ENCODE peak calls at places on chromosome 6, in four cellular contexts. F is H1, N is sigmoid colon, L is transverse colon. V is an unnamed sample.

GRCh38 chr6:90463359-90463758 is 123.5 kb downstream of the MAP3K7 start:
- DNase-seq in F (no peak), N (no peak), L (no peak), V (no peak)

GRCh38 chr6:108167449-108167903 is 1.7 kb downstream of the NR2E1 start:
- DNase-seq in F (no peak), N (no peak), L (no peak), V (peak; percentile 66)

GRCh38 chr6:15080895-15081294 is 165.0 kb upstream of the JARID2 start:
- DNase-seq in F (no peak), N (no peak), L (no peak), V (no peak)

GRCh38 chr6:34381086-34381485 is 11.4 kb downstream of the NUDT3 start:
- DNase-seq in F (no peak), N (no peak), L (no peak), V (no peak)

GRCh38 chr6:108653864-108654402 is 93.2 kb downstream of the FOXO3 start:
- DNase-seq in F (no peak), N (peak; percentile 85), L (no peak), V (no peak)

GRCh38 chr6:83868639-83869038 is 9.2 kb downstream of the CYB5R4 start:
- DNase-seq in F (no peak), N (no peak), L (no peak), V (no peak)

GRCh38 chr6:4459032-4459431 is 317.2 kb upstream of the CDYL start:
- DNase-seq in F (no peak), N (no peak), L (no peak), V (no peak)

GRCh38 chr6:100924574-100924973 is 43.4 kb upstream of the ASCC3 start:
- DNase-seq in F (no peak), N (no peak), L (no peak), V (no peak)

GRCh38 chr6:73695619-73696421 is at the start of gene CD109:
- DNase-seq in F (peak; percentile 33), N (peak; percentile 71), L (peak; percentile 11), V (peak; percentile 91)

GRCh38 chr6:157276134-157276532 is 47.2 kb downstream of the TMEM242 start:
- DNase-seq in F (no peak), N (no peak), L (no peak), V (no peak)

GRCh38 chr6:158665332-158665731 is 15.5 kb downstream of the SYTL3 start:
- DNase-seq in F (no peak), N (no peak), L (no peak), V (peak; percentile 54)

GRCh38 chr6:2999005-2999620 is 581 bp upstream of the NQO2 start:
- DNase-seq in F (no peak), N (no peak), L (peak; percentile 80), V (peak; percentile 83)

GRCh38 chr6:145031962-145032361 is 703.4 kb downstream of the EPM2A start:
- DNase-seq in F (no peak), N (no peak), L (no peak), V (no peak)

GRCh38 chr6:25153079-25153478 is 126.1 kb upstream of the CARMIL1 start:
- DNase-seq in F (no peak), N (no peak), L (no peak), V (no peak)

GRCh38 chr6:22101163-22101562 is 195.7 kb downstream of the PRL start:
- DNase-seq in F (no peak), N (no peak), L (no peak), V (no peak)

GRCh38 chr6:48113130-48113529 is 2.1 kb upstream of the PTCHD4 start:
- DNase-seq in F (no peak), N (no peak), L (no peak), V (no peak)

GRCh38 chr6:48111575-48111974 is 578 bp upstream of the PTCHD4 start:
- DNase-seq in F (no peak), N (no peak), L (no peak), V (no peak)

GRCh38 chr6:48109902-48110301 is 1.1 kb downstream of the PTCHD4 start:
- DNase-seq in F (no peak), N (no peak), L (no peak), V (no peak)

GRCh38 chr6:48110436-48111142 is 408 bp downstream of the PTCHD4 start:
- DNase-seq in F (no peak), N (no peak), L (no peak), V (no peak)

DNA sequence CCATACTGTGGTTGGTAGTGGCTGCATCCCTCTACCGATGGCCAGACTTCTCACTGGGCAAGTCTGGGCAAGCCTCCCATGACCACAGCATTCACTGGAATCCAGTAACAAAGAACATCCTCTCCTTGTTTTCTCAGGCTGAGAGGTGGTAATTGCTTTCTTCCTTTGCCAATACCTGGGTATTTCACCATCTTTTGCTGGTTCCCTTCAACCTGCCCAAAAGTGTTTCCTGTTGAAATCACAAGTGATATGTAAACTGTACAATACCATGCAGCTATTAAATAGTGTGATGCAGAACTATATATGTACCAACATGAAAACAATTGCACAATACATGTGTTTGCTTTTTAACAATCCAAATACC is at the start of gene PTCHD4:
- DNase-seq in F (peak; percentile 7), N (no peak), L (no peak), V (no peak)
- TF ChIP-seq POLR2AphosphoS5 in F (peak; percentile 52), N (no peak), L (no peak), V (no peak)

GRCh38 chr6:44002071-44002590 is 125.1 kb downstream of the MRPL14 start:
- DNase-seq in F (peak; percentile 53), N (no peak), L (no peak), V (peak; percentile 52)

GRCh38 chr6:44004136-44004535 is 123.1 kb downstream of the MRPL14 start:
- DNase-seq in F (no peak), N (no peak), L (no peak), V (no peak)

GRCh38 chr6:44003345-44004061 is 123.7 kb downstream of the MRPL14 start:
- DNase-seq in F (no peak), N (no peak), L (no peak), V (no peak)

GRCh38 chr6:44001318-44001868 is 125.9 kb downstream of the MRPL14 start:
- DNase-seq in F (peak; percentile 39), N (no peak), L (no peak), V (no peak)

DNA sequence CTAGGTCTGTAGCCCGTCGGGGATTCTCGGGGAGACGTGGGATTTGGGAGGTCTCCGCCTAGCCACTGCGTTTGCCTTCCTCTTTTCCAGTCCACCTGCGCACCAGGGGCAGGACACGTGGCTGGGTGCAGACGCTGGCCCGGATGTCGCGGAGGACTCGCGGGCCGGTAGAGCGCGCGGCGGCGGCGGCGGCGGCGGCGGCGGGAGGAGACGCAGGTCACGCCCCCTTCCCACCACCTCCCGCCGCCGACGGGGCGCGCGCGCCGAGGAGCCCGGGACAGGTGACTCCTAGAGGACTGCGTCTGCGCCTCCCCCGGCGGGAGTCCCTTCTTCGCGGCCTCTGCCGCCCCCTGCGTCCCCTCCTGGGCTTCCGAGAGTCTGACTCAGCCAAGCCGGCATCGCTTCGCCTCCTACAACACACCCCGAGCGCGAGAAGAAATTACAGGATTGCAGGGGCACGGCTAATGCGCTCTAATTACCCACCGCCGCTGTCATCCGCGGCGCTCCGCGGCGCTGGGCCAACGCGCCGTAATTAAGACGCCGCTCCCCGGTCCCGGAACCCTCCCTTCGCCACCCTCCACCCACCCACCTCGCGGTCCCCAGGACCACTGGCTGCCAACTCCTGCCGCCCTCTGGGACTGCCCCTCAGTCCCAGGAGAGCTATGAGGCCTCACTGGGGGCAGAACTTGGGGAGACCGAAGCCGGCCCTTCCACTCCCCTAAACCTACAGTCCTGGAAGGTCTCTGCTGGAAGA is 124.5 kb downstream of the MRPL14 start:
- DNase-seq in F (peak; percentile 44), N (no peak), L (peak; percentile 70), V (peak; percentile 50)
- TF ChIP-seq EP300 in F (peak; percentile 2), N (no peak), L (no peak), V (no peak)

DNA sequence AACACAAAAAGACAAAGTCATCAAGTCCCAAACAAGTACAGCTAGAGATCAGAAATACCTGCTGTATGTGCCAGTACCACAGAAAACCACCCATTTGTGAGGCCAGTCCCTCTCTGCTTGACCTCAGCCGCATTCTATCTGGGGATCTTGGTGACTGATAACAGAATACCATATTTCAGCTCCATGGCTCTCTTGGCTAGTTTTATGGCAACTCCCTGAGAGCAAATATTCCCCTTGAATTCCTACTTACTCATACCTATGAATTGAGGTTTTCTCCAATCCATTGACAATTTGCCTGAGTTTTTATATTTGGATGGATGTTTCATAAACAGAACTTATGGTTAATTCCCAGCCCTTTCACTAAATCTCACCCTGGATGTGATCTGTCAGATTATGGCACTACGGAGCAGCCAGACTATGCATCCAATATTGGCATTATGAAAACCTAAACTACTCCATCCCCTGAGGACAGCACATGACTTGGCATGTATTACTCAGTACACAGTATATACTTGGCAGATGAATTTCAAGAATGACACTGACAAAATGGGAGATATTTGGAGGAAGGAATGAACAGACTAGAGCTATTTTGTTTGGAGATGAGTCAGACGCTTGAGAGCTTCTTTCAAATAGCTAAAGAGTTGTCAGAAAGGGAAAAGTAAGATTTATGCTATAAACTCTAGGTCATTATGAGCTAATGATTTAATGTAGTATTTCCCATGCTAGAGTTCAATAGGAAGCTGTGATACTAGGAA is 95.7 kb downstream of the PRDM1 start:
- DNase-seq in F (no peak), N (no peak), L (no peak), V (no peak)
- TF ChIP-seq POLR2AphosphoS5 in F (no peak), N (no peak), L (no peak), V (no peak)

GRCh38 chr6:5693588-5693987 is 313.1 kb downstream of the NRN1 start:
- DNase-seq in F (no peak), N (no peak), L (no peak), V (no peak)

GRCh38 chr6:5695260-5696245 is 311.2 kb downstream of the NRN1 start:
- DNase-seq in F (no peak), N (no peak), L (peak; percentile 19), V (no peak)

GRCh38 chr6:5701086-5701661 is 305.6 kb downstream of the NRN1 start:
- DNase-seq in F (no peak), N (no peak), L (no peak), V (no peak)

GRCh38 chr6:5697508-5697907 is 309.2 kb downstream of the NRN1 start:
- DNase-seq in F (no peak), N (no peak), L (no peak), V (no peak)

GRCh38 chr6:5698318-5698717 is 308.4 kb downstream of the NRN1 start:
- DNase-seq in F (no peak), N (no peak), L (no peak), V (no peak)
- TF ChIP-seq EP300 in F (no peak), N (no peak), L (no peak), V (no peak)

GRCh38 chr6:11484441-11484840 is 53.1 kb upstream of the TMEM170B start:
- DNase-seq in F (no peak), N (no peak), L (no peak), V (no peak)

GRCh38 chr6:11480541-11480940 is 57.0 kb upstream of the TMEM170B start:
- DNase-seq in F (no peak), N (no peak), L (no peak), V (no peak)

GRCh38 chr6:11482616-11483015 is 54.9 kb upstream of the TMEM170B start:
- DNase-seq in F (no peak), N (no peak), L (no peak), V (no peak)

GRCh38 chr6:11475019-11475418 is 62.5 kb upstream of the TMEM170B start:
- DNase-seq in F (no peak), N (no peak), L (no peak), V (no peak)

DNA sequence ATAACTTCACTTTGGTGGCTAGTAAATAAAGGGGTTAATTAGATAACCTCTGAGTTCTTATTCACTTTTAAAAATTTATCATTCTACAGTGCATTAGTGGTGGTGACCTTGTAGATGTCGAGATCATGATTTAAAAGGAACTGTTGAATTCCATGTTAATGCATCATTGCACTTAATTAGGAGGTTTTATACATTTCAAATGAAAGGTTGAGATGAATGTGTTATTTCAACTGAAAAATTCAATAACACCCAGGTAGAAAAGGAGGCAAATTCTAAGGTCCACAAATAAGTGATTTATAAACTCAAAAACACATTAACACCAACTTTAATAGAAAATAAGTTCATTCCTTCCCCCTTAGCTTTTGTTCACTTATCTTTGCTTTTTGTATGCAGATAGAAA is 58.3 kb upstream of the TMEM170B start:
- DNase-seq in F (no peak), N (no peak), L (no peak), V (no peak)
- TF ChIP-seq POLR2AphosphoS5 in F (no peak), N (no peak), L (no peak), V (no peak)

V was measured in upper lobe of left lung.